ENCODE peak calls at places on chromosomes 11 and 22, in eight cellular contexts. L is MM.1S, Y is Peyer's patch, F is psoas muscle, T is ascending aorta, N is heart left ventricle, D is stomach, Q is H9. J is an unnamed sample. For H3K9me3, the result is how much of the 10 kb centered on the place peaks cover.

GRCh38 chr11:44364596-44364995 is 54.7 kb upstream of the ALX4 start:
- DNase-seq in Q (no peak), L (no peak), N (no peak), Y (no peak), T (no peak), D (no peak), F (no peak), J (no peak)

GRCh38 chr22:43166132-43166930 is 15.0 kb downstream of the TSPO start:
- DNase-seq in D (no peak), Y (peak), F (no peak), N (no peak), T (no peak), Q (no peak), L (no peak), J (no peak)

GRCh38 chr22:50470491-50470890 is 4.3 kb downstream of the SBF1 start:
- DNase-seq in D (no peak), N (no peak), Q (no peak), F (no peak), Y (peak), T (no peak), L (peak), J (no peak)

GRCh38 chr11:58530236-58530635 is 22.3 kb upstream of the OR5B21 start:
- DNase-seq in L (no peak), T (no peak), D (no peak), Y (no peak), F (no peak), Q (no peak), N (no peak), J (no peak)

GRCh38 chr11:88414981-88415391 is 77.5 kb upstream of the CTSC start:
- DNase-seq in F (no peak), N (no peak), Q (no peak), T (no peak), L (peak), D (no peak), Y (no peak), J (no peak)

GRCh38 chr22:49936018-49936972 is 17.9 kb downstream of the CRELD2 start:
- DNase-seq in L (peak), D (peak), N (peak), F (peak), Y (peak), T (peak), Q (peak), J (peak)

GRCh38 chr11:2581931-2582435 is 117.8 kb downstream of the KCNQ1OT1 start:
- DNase-seq in Q (peak), N (peak), F (peak), L (no peak), T (no peak), D (peak), Y (peak), J (no peak)

GRCh38 chr11:92225563-92226308 is 1.1 kb downstream of the FAT3 start:
- DNase-seq in T (no peak), L (no peak), Q (peak), D (no peak), Y (peak), N (no peak), F (peak), J (no peak)

GRCh38 chr11:8566613-8567210 is 27.3 kb downstream of the STK33 start:
- DNase-seq in L (peak), D (no peak), Y (no peak), F (no peak), N (no peak), T (no peak), Q (no peak), J (no peak)

GRCh38 chr22:17851754-17852153 is 77.5 kb upstream of the BID start:
- DNase-seq in Y (no peak), T (no peak), D (no peak), F (no peak), Q (no peak), L (no peak), N (peak), J (no peak)

GRCh38 chr11:111419641-111420327 is 40.7 kb upstream of the POU2AF1 start:
- DNase-seq in D (peak), F (peak), L (no peak), Q (no peak), N (no peak), Y (no peak), T (no peak), J (no peak)

GRCh38 chr11:75859614-75860013 is 44.6 kb downstream of the UVRAG start:
- DNase-seq in F (no peak), Y (no peak), Q (no peak), D (no peak), L (no peak), T (no peak), N (no peak), J (no peak)
- H3K9me3 ChIP-seq in F (under half), Y (under half), Q (under half), D (under half), L (under half), T (under half), N (under half), J (under half)

DNA sequence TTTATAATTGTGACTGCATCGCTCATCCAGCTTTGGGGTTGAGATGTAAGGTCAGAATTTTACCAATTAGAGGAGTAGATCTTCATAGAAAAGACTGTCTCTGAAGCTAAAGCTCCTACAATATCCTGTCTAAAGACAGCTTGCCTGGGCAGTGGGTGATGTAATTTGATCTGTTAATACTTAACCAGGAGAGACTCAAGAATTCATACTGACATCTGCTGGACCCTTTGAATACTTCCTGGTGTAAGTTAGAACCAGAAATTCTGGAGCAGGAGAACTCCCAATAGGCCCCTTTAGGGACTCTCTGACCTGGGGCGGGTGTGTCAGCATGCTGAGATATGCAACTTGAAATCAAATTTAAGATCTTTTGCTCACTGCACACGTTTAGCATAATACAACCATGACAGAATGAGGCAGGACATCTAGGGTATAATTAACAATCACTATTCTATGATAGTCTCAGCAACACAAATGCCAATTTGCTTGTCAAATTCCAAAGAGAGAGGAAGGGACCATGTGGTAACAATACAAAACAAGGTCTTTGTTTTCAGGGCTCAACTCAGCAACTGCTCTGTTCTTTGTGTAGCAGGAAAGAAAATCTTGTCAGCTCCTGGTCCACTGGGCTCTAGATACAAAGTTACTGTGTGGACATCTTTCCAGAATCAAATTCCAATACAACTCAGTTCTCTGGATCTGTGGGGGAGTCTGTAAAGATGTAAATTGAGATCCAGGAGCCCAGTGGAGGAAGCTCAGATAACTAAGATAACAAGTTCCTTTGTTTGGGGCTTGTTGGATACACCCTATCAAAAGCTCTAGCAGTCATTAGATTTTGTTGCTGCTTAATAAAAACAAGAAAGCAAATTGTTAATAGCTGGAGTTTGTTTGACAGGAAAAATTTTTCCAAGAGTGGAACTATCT is 144.0 kb downstream of the INSC start:
- DNase-seq in T (no peak), D (no peak), F (no peak), L (no peak), N (no peak), Q (no peak), Y (no peak), J (no peak)
- TF ChIP-seq CTCF in T (no peak), D (no peak), F (no peak), L (no peak), N (no peak), Q (peak), Y (no peak), J (no peak)

DNA sequence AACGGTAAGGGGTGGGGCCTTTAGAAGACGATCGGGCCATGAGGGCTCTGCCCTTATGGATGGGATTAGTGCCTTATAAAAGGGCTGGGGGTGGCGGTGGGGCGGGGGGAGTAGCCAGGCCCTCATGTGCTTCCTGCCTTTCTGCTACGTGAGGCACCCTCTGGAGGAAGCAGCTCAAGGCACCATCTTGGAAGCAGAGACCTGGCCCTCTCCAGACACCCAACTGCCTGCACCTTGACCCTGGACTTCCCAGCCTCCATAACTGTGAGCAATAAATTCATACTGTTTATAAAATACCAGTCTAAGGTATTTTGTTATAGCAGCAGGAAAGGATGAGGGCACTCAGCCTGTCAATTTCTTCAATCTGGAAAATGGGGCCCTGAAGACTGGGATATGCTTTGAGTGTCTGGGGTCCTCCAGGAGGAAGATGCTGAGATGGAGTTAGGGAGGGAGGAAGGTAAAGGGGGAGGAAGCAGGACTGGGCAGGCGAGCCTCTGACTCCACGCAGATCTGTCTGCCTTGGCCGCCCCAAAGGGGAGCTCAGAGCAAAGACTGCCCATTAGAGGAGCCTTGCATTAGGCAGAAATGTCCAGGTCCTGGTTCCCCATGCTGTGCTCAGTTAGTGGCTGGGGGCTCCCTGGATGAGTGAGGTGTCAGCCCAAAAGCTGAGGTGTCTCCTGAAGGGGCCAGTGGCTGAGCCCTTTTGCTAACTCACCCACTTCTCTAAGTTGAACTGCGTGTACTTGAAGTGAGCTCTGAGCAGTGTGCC is 5.3 kb downstream of the CABP2 start:
- DNase-seq in D (no peak), L (no peak), N (no peak), F (peak), Q (no peak), Y (no peak), T (no peak), J (no peak)
- H3K9me3 ChIP-seq in D (under half), L (under half), N (under half), F (under half), Q (under half), Y (under half), T (under half), J (under half)

GRCh38 chr11:121437018-121437685 is 15.0 kb upstream of the SORL1 start:
- DNase-seq in F (no peak), Y (no peak), Q (no peak), L (no peak), N (no peak), D (no peak), T (no peak), J (no peak)
- TF ChIP-seq CTCF in F (no peak), Y (no peak), Q (no peak), L (no peak), N (no peak), D (no peak), T (no peak), J (no peak)

GRCh38 chr22:47331750-47332149 is 569.3 kb downstream of the TBC1D22A start:
- DNase-seq in T (no peak), Y (no peak), N (no peak), Q (no peak), F (no peak), L (no peak), D (no peak), J (no peak)

GRCh38 chr22:47333625-47334024 is 571.2 kb downstream of the TBC1D22A start:
- DNase-seq in D (no peak), Q (no peak), N (no peak), F (no peak), T (no peak), L (peak), Y (no peak), J (no peak)

GRCh38 chr22:47334596-47334995 is 572.1 kb downstream of the TBC1D22A start:
- DNase-seq in Q (no peak), T (no peak), Y (no peak), F (no peak), L (no peak), D (no peak), N (no peak), J (no peak)

GRCh38 chr22:47329727-47330653 is 567.5 kb downstream of the TBC1D22A start:
- DNase-seq in Y (no peak), D (no peak), L (no peak), F (no peak), N (no peak), T (no peak), Q (no peak), J (no peak)

GRCh38 chr22:47332246-47332980 is 570.0 kb downstream of the TBC1D22A start:
- DNase-seq in N (no peak), T (no peak), F (no peak), Y (no peak), Q (no peak), L (no peak), D (no peak), J (no peak)
- H3K9me3 ChIP-seq in N (under half), T (under half), F (under half), Y (under half), Q (half or more), L (under half), D (under half), J (under half)

DNA sequence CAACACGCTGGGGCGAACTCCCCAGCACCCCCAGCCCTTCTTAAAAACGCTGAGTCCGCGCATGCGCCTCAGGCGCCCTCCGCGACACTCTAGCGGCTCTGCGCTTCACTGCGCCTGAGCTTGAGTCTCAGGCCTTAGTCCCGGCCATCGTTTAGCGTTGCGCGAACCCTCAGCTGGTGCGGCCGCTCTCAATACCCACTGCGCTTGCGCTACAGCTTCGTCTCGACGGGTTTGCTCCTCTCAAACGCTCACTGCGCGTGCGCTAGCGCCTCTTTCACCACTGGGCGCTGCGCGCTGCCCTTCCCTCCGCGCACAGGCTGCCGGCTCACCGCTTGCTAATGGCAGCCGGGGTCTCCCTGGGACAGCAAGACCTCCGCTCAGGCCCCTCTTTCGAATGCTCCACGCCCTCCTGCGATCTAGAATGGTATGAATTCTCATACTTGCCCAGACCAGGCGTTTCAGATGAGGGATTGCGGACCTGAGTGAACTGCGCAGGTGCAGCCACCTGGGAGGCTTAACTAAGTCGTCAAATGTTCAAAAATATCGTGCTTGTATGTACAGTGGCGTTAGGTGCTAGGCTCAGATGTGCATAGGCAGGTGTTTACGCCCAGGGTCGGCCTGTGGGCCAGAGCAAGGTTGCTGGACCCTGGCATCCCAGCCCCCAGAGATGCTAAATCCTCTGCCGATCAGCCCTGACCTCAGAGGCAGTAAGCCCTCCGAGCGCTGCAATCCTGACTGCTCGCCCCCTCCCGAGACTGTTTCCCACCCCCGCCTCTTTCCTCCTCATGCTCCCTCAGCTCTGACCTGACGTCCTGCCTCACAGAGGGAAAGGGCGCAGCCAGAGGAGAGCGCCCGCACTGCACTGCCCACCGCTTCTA is at the start of gene SLC2A11:
- DNase-seq in Y (peak), L (peak), F (peak), Q (peak), T (peak), D (peak), N (peak), J (peak)
- TF ChIP-seq CTCF in Y (no peak), L (peak), F (no peak), Q (peak), T (peak), D (no peak), N (peak), J (peak)